ENCODE peak calls at places on chromosomes 5 and 9, in five cellular contexts. E is K562, D is HepG2, B is GM12878, W is H1. N is an unnamed sample.
A peak's percentile ranks its signal among the peaks of the same experiment; 100 is the strongest.

GRCh38 chr9:136409557-136410455 is 608 bp downstream of the ENTR1 start:
- DNase-seq in W (peak; percentile 60), B (no peak), D (peak; percentile 30), E (peak; percentile 32), N (peak; percentile 36)

GRCh38 chr5:42361321-42361688 is 61.9 kb upstream of the GHR start:
- DNase-seq in W (no peak), B (no peak), D (no peak), E (no peak), N (no peak)

GRCh38 chr9:127122176-127123151 is at the start of gene ANGPTL2:
- DNase-seq in D (peak; percentile 43), E (no peak), W (peak; percentile 90), B (no peak), N (peak; percentile 91)

GRCh38 chr9:100554935-100555401 is 22.9 kb upstream of the CAVIN4 start:
- DNase-seq in E (no peak), W (no peak), B (no peak), D (no peak), N (no peak)

GRCh38 chr9:34377402-34377741 is 674 bp upstream of the MYORG start:
- DNase-seq in B (no peak), W (no peak), E (peak; percentile 33), D (no peak), N (peak; percentile 70)

GRCh38 chr9:125632321-125633115 is 74.5 kb downstream of the MAPKAP1 start:
- DNase-seq in B (peak; percentile 99), W (no peak), D (peak; percentile 92), E (peak; percentile 27), N (no peak)

GRCh38 chr5:77168884-77169254 is 41.6 kb upstream of the PDE8B start:
- DNase-seq in B (no peak), D (no peak), E (peak; percentile 56), W (no peak), N (no peak)

GRCh38 chr9:111287127-111287526 is 42.9 kb downstream of the OR2K2 start:
- DNase-seq in B (no peak), E (no peak), D (no peak), W (no peak), N (no peak)

GRCh38 chr5:982377-983237 is 26.0 kb upstream of the NKD2 start:
- DNase-seq in E (peak; percentile 52), D (no peak), B (no peak), W (peak; percentile 88), N (peak; percentile 76)

GRCh38 chr9:78470741-78471140 is 173.8 kb downstream of the PSAT1 start:
- DNase-seq in D (no peak), B (no peak), W (no peak), E (no peak), N (no peak)

GRCh38 chr5:14200312-14200990 is 57.3 kb downstream of the TRIO start:
- DNase-seq in W (no peak), E (no peak), B (no peak), D (no peak), N (no peak)

GRCh38 chr5:133969654-133970324 is 1.4 kb upstream of the C5orf15 start:
- DNase-seq in B (peak; percentile 42), W (no peak), D (peak; percentile 94), E (peak; percentile 30), N (no peak)

GRCh38 chr5:81425569-81425968 is 31.6 kb upstream of the ACOT12 start:
- DNase-seq in D (peak; percentile 32), E (peak; percentile 28), B (no peak), W (no peak), N (no peak)

GRCh38 chr5:142110046-142110531 is 1.5 kb downstream of the NDFIP1 start:
- DNase-seq in W (no peak), E (peak; percentile 51), D (peak; percentile 15), B (peak; percentile 9), N (no peak)

GRCh38 chr5:103262422-103262871 is 3.9 kb downstream of the MACIR start:
- DNase-seq in W (no peak), E (peak; percentile 55), B (no peak), D (no peak), N (no peak)

GRCh38 chr9:134335490-134336173 is 9.4 kb downstream of the RXRA start:
- DNase-seq in E (no peak), D (no peak), B (no peak), W (no peak), N (no peak)

GRCh38 chr9:129748249-129748648 is 4.6 kb downstream of the PTGES start:
- DNase-seq in B (no peak), W (no peak), E (no peak), D (no peak), N (no peak)
- TF ChIP-seq ATF3 in B (no peak), W (no peak), E (no peak), D (no peak), N (no peak)

GRCh38 chr5:144191461-144191860 is 20.8 kb downstream of the KCTD16 start:
- DNase-seq in E (no peak), W (no peak), D (no peak), B (no peak), N (no peak)

GRCh38 chr5:144195443-144195842 is 24.8 kb downstream of the KCTD16 start:
- DNase-seq in W (no peak), E (no peak), B (no peak), D (no peak), N (no peak)

GRCh38 chr5:144189800-144190429 is 19.2 kb downstream of the KCTD16 start:
- DNase-seq in E (no peak), D (no peak), W (no peak), B (peak; percentile 76), N (no peak)

GRCh38 chr5:144194148-144194547 is 23.5 kb downstream of the KCTD16 start:
- DNase-seq in B (no peak), D (no peak), E (no peak), W (no peak), N (no peak)

DNA sequence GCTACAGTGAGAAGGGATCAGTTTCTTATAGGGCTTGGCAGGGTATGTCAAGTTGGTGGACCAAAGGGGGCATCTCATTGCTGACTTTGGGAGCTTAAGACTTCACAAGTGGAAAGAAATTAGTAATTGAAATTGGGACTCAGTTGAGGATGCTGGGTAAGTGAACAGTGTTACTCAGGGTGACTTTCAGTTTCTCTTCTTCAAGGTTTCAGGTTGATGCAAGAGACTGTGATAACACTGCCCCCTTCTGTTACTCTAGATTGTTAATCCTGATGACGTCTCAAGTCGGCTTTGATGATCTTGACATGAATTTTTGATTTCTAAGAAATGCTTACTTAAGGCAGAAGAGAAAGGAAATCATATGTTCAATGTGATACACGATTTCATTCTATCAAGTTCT is 21.3 kb downstream of the KCTD16 start:
- DNase-seq in E (peak; percentile 23), D (peak; percentile 42), W (no peak), B (peak; percentile 73), N (no peak)
- TF ChIP-seq ATF2 in E (no peak), D (no peak), W (peak; percentile 48), B (peak; percentile 47), N (no peak)

GRCh38 chr5:10306806-10307205 is 896 bp downstream of the CMBL start:
- DNase-seq in B (no peak), W (no peak), E (no peak), D (no peak), N (no peak)
- TF ChIP-seq ATF3 in B (no peak), W (no peak), E (no peak), D (no peak), N (no peak)

DNA sequence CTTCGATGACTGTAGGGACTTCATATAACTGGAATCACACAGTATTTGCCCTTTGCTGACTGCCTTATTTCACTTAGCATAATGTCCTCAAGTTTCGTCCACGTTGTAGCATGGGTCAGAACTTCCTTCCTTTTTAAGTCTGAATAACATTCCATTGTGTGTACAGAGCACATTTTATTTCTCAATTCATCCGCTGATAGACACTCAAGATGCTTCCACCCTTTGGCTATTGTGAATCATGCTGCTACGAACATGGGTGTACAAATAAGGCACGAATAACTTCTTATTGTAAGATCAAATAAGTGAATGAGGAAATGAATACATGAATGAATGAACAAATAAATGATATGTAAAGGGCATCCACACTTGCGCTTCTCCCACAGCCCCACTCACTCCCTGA is 13.0 kb downstream of the BARX1 start:
- DNase-seq in D (no peak), B (no peak), E (no peak), W (no peak), N (no peak)
- TF ChIP-seq ATF2 in D (no peak), B (no peak), E (no peak), W (no peak), N (no peak)

DNA sequence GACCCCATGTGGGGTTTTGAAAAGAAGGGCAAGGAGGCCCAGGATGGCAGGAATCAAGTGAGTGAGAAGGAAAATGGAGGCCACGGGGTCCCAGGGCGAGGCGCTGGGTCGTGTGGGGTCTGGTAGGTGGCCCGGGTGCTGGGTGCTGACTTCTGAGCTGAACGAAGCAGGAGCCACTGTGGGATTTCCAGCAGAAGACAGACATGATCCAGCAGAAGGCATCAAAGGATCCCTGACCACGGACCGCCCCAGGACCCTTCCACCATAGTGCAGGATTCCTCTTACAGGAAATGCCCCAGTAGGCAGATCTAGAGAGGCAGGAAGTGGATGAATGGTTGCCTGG is 106.7 kb downstream of the ADAMTS2 start:
- DNase-seq in E (no peak), W (no peak), D (no peak), B (no peak), N (peak; percentile 2)
- TF ChIP-seq ATF3 in E (no peak), W (no peak), D (no peak), B (no peak), N (no peak)

GRCh38 chr9:124475868-124476690 is 25.8 kb downstream of the ADGRD2 start:
- DNase-seq in B (no peak), D (no peak), E (no peak), W (no peak), N (no peak)

GRCh38 chr9:124479371-124479770 is 27.8 kb downstream of the NR5A1 start:
- DNase-seq in D (no peak), B (no peak), W (no peak), E (no peak), N (no peak)

GRCh38 chr9:124475158-124475867 is 25.1 kb downstream of the ADGRD2 start:
- DNase-seq in D (no peak), W (no peak), B (no peak), E (no peak), N (peak; percentile 62)

GRCh38 chr9:124478014-124478753 is 27.9 kb downstream of the ADGRD2 start:
- DNase-seq in E (no peak), D (no peak), W (no peak), B (no peak), N (peak; percentile 57)

DNA sequence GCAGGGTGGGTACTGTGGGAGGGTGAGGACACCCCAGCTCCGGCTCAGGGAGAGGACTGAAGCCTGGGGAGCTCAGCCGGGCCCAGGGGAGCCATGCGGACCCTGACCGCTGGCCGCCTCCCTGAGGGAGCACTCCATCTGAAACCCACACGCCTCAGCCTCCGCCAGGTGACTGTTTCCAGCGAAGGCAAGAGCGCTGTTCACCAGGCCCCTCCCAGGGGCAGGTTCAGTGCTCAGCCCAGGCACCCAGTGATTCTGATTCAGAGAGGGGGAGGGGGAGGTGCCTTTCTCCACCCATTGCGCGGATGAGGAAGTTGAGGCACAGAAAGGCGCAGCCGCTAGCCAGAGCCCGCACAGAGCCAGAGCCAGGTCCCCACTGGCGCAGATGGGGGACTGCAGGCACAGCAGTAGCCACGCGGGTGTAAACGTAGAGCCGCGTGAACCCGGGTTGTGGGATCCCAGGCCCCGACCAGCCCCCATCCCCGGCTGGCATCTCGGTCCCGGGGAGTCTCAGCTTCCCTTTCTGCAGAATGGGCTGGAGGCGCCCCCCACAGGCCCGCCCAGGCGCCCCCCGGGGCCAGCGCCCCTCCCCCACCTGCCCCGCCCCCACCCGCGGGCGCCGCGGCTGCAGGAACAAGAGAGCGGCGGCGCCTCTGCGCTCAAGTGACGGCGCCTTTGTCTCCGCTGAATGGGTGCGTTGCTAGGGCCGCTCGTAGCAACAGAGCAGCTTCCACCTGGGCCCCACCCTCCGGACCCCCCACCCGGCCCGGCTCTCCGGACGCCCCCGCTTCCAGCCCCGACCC is 27.2 kb downstream of the ADGRD2 start:
- DNase-seq in E (peak; percentile 37), B (no peak), D (no peak), W (no peak), N (no peak)
- TF ChIP-seq ATF2 in E (no peak), B (no peak), D (no peak), W (no peak), N (no peak)

N was measured in WTC11.